ENCODE peak calls at places on chromosomes 13 and 19, in eight cellular contexts. One of them, this sample, is unnamed. For H3K4me1, the result is how much of the 10 kb centered on the place peaks cover.

GRCh38 chr19:7859766-7860165 is 14.4 kb downstream of the PRR36 start:
- DNase-seq in SJSA1: no peak
- DNase-seq in naive thymus-derived CD4-positive, alpha-beta T cell: no peak
- DNase-seq in pancreas: no peak
- DNase-seq in lower lobe of right lung: no peak
- DNase-seq in esophagus squamous epithelium: no peak
- DNase-seq in heart left ventricle: no peak
- DNase-seq in psoas muscle: no peak
- DNase-seq in this sample: no peak

GRCh38 chr13:85332595-85332994 is 466.6 kb downstream of the SLITRK6 start:
- DNase-seq in psoas muscle: no peak
- DNase-seq in lower lobe of right lung: no peak
- DNase-seq in SJSA1: no peak
- DNase-seq in pancreas: no peak
- DNase-seq in heart left ventricle: no peak
- DNase-seq in esophagus squamous epithelium: no peak
- DNase-seq in naive thymus-derived CD4-positive, alpha-beta T cell: no peak
- DNase-seq in this sample: no peak

GRCh38 chr19:16161848-16162247 is 11.5 kb downstream of the CIB3 start:
- DNase-seq in naive thymus-derived CD4-positive, alpha-beta T cell: no peak
- DNase-seq in SJSA1: no peak
- DNase-seq in pancreas: no peak
- DNase-seq in heart left ventricle: no peak
- DNase-seq in esophagus squamous epithelium: no peak
- DNase-seq in psoas muscle: no peak
- DNase-seq in lower lobe of right lung: no peak
- DNase-seq in this sample: no peak

GRCh38 chr19:51480590-51480989 is 2.3 kb downstream of the CEACAM18 start:
- DNase-seq in pancreas: no peak
- DNase-seq in lower lobe of right lung: no peak
- DNase-seq in psoas muscle: no peak
- DNase-seq in heart left ventricle: no peak
- DNase-seq in esophagus squamous epithelium: no peak
- DNase-seq in naive thymus-derived CD4-positive, alpha-beta T cell: no peak
- DNase-seq in SJSA1: no peak
- DNase-seq in this sample: no peak

GRCh38 chr13:38566526-38566925 is 120.4 kb upstream of the FREM2 start:
- DNase-seq in SJSA1: no peak
- DNase-seq in lower lobe of right lung: no peak
- DNase-seq in heart left ventricle: no peak
- DNase-seq in pancreas: no peak
- DNase-seq in psoas muscle: no peak
- DNase-seq in esophagus squamous epithelium: no peak
- DNase-seq in naive thymus-derived CD4-positive, alpha-beta T cell: no peak
- DNase-seq in this sample: no peak

GRCh38 chr19:1085676-1086442 is 9.3 kb downstream of the POLR2E start:
- DNase-seq in naive thymus-derived CD4-positive, alpha-beta T cell: no peak
- DNase-seq in psoas muscle: peak
- DNase-seq in esophagus squamous epithelium: no peak
- DNase-seq in pancreas: no peak
- DNase-seq in heart left ventricle: no peak
- DNase-seq in lower lobe of right lung: no peak
- DNase-seq in SJSA1: no peak
- DNase-seq in this sample: no peak

GRCh38 chr13:24161010-24161775 is 673 bp downstream of the SPATA13 start:
- DNase-seq in lower lobe of right lung: peak
- DNase-seq in pancreas: peak
- DNase-seq in SJSA1: no peak
- DNase-seq in psoas muscle: peak
- DNase-seq in heart left ventricle: no peak
- DNase-seq in esophagus squamous epithelium: no peak
- DNase-seq in naive thymus-derived CD4-positive, alpha-beta T cell: peak
- DNase-seq in this sample: peak

GRCh38 chr13:60273971-60274370 is 110.2 kb upstream of the DIAPH3 start:
- DNase-seq in pancreas: no peak
- DNase-seq in heart left ventricle: no peak
- DNase-seq in naive thymus-derived CD4-positive, alpha-beta T cell: no peak
- DNase-seq in esophagus squamous epithelium: no peak
- DNase-seq in SJSA1: no peak
- DNase-seq in lower lobe of right lung: no peak
- DNase-seq in psoas muscle: no peak
- DNase-seq in this sample: no peak

GRCh38 chr19:5949792-5950305 is 28.1 kb downstream of the RANBP3 start:
- DNase-seq in psoas muscle: no peak
- DNase-seq in lower lobe of right lung: peak
- DNase-seq in SJSA1: no peak
- DNase-seq in pancreas: no peak
- DNase-seq in heart left ventricle: peak
- DNase-seq in naive thymus-derived CD4-positive, alpha-beta T cell: peak
- DNase-seq in esophagus squamous epithelium: no peak
- DNase-seq in this sample: no peak

GRCh38 chr13:72952529-72953141 is 106.2 kb upstream of the KLF5 start:
- DNase-seq in esophagus squamous epithelium: no peak
- DNase-seq in SJSA1: no peak
- DNase-seq in heart left ventricle: no peak
- DNase-seq in psoas muscle: no peak
- DNase-seq in lower lobe of right lung: no peak
- DNase-seq in naive thymus-derived CD4-positive, alpha-beta T cell: no peak
- DNase-seq in pancreas: peak
- DNase-seq in this sample: no peak

GRCh38 chr13:98664047-98664446 is 87.1 kb upstream of the STK24 start:
- DNase-seq in pancreas: no peak
- DNase-seq in esophagus squamous epithelium: no peak
- DNase-seq in naive thymus-derived CD4-positive, alpha-beta T cell: no peak
- DNase-seq in SJSA1: peak
- DNase-seq in lower lobe of right lung: no peak
- DNase-seq in heart left ventricle: no peak
- DNase-seq in psoas muscle: no peak
- DNase-seq in this sample: no peak

GRCh38 chr19:57949702-57950101 is 2.2 kb upstream of the ZNF256 start:
- DNase-seq in pancreas: no peak
- DNase-seq in psoas muscle: no peak
- DNase-seq in lower lobe of right lung: no peak
- DNase-seq in esophagus squamous epithelium: no peak
- DNase-seq in heart left ventricle: no peak
- DNase-seq in naive thymus-derived CD4-positive, alpha-beta T cell: no peak
- DNase-seq in SJSA1: no peak
- DNase-seq in this sample: no peak

DNA sequence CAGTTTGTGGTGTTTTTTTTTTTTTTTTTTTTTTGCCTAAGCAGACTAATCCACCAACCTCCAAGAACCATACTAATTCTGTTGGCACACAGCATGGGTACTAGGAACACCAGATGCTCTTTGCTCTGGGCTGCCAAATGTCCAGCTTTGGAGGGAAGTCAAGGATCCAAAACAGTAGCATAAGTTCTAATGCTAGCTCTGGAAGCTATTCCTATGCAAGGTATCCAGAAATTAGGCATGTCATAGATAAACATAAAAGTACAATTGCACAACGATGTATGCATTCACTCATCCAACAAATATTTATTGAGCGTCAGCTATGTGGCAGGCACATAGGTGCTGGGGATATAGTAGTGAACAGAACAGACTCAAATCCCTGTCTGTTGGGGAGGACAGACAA is 64.4 kb upstream of the WDFY2 start:
- DNase-seq in esophagus squamous epithelium: no peak
- DNase-seq in pancreas: no peak
- DNase-seq in SJSA1: no peak
- DNase-seq in psoas muscle: no peak
- DNase-seq in lower lobe of right lung: no peak
- DNase-seq in naive thymus-derived CD4-positive, alpha-beta T cell: no peak
- DNase-seq in heart left ventricle: no peak
- DNase-seq in this sample: no peak
- H3K4me3 ChIP-seq in esophagus squamous epithelium: no peak
- H3K4me3 ChIP-seq in pancreas: no peak
- H3K4me3 ChIP-seq in SJSA1: no peak
- H3K4me3 ChIP-seq in psoas muscle: no peak
- H3K4me3 ChIP-seq in lower lobe of right lung: no peak
- H3K4me3 ChIP-seq in naive thymus-derived CD4-positive, alpha-beta T cell: no peak
- H3K4me3 ChIP-seq in heart left ventricle: no peak
- H3K4me3 ChIP-seq in this sample: no peak

GRCh38 chr19:44847144-44848035 is 1.3 kb downstream of the NECTIN2 start:
- DNase-seq in lower lobe of right lung: peak
- DNase-seq in heart left ventricle: peak
- DNase-seq in pancreas: peak
- DNase-seq in esophagus squamous epithelium: no peak
- DNase-seq in naive thymus-derived CD4-positive, alpha-beta T cell: no peak
- DNase-seq in psoas muscle: peak
- DNase-seq in SJSA1: peak
- DNase-seq in this sample: peak

GRCh38 chr19:44846455-44847143 is 502 bp downstream of the NECTIN2 start:
- DNase-seq in heart left ventricle: peak
- DNase-seq in pancreas: peak
- DNase-seq in naive thymus-derived CD4-positive, alpha-beta T cell: no peak
- DNase-seq in psoas muscle: peak
- DNase-seq in esophagus squamous epithelium: no peak
- DNase-seq in lower lobe of right lung: peak
- DNase-seq in SJSA1: peak
- DNase-seq in this sample: peak

GRCh38 chr19:44845612-44846454 is at the start of gene NECTIN2:
- DNase-seq in naive thymus-derived CD4-positive, alpha-beta T cell: peak
- DNase-seq in lower lobe of right lung: peak
- DNase-seq in SJSA1: peak
- DNase-seq in heart left ventricle: peak
- DNase-seq in esophagus squamous epithelium: peak
- DNase-seq in pancreas: peak
- DNase-seq in psoas muscle: peak
- DNase-seq in this sample: peak

GRCh38 chr19:44848805-44849457 is 2.8 kb downstream of the NECTIN2 start:
- DNase-seq in heart left ventricle: peak
- DNase-seq in esophagus squamous epithelium: no peak
- DNase-seq in naive thymus-derived CD4-positive, alpha-beta T cell: no peak
- DNase-seq in psoas muscle: no peak
- DNase-seq in pancreas: no peak
- DNase-seq in SJSA1: no peak
- DNase-seq in lower lobe of right lung: no peak
- DNase-seq in this sample: peak

DNA sequence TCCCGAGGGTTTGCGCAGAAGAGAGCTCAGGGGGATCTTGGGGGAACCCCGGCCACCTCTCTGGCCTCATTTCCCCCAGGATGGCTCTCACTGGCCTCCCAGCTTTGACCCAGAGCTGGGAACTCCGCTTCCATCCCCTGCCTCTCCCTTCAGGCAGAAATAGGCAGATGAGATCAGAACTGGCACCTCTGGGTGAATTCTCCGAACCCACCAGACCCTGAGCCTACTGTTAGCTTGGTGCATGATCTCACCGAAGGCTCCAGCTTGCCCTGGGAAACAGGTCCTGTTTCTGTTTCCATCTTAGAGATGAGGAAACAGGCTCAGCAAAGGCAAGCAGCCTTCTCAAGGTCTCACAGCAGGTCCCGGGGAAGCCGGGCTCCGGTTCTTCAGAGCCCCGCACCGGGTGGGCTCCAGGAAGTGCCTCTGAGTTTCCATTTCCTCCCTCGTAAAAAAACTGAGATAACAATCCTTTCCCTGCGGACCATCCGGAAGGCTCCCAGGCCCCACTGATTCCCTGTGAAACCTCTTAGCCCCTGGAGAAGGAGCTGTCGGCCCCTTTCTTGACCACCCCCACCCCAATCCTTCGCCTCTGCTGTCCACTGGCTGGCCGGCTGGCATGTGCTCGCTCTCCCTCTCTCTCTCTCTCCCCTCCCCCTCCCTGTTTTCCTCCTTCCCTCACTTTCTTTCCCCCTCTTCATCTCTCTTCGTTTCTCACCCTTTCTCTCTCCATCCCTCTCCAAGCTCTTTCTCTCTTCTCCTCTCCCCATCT is 2.1 kb downstream of the NECTIN2 start:
- DNase-seq in SJSA1: peak
- DNase-seq in lower lobe of right lung: peak
- DNase-seq in esophagus squamous epithelium: no peak
- DNase-seq in heart left ventricle: peak
- DNase-seq in psoas muscle: no peak
- DNase-seq in pancreas: no peak
- DNase-seq in naive thymus-derived CD4-positive, alpha-beta T cell: no peak
- DNase-seq in this sample: peak
- H3K4me1 ChIP-seq in SJSA1: under half
- H3K4me1 ChIP-seq in lower lobe of right lung: under half
- H3K4me1 ChIP-seq in esophagus squamous epithelium: half or more
- H3K4me1 ChIP-seq in heart left ventricle: under half
- H3K4me1 ChIP-seq in psoas muscle: under half
- H3K4me1 ChIP-seq in pancreas: under half
- H3K4me1 ChIP-seq in naive thymus-derived CD4-positive, alpha-beta T cell: under half
- H3K4me1 ChIP-seq in this sample: under half

GRCh38 chr13:109959903-109960302 is 173.5 kb upstream of the IRS2 start:
- DNase-seq in naive thymus-derived CD4-positive, alpha-beta T cell: no peak
- DNase-seq in esophagus squamous epithelium: no peak
- DNase-seq in pancreas: no peak
- DNase-seq in heart left ventricle: no peak
- DNase-seq in psoas muscle: no peak
- DNase-seq in SJSA1: no peak
- DNase-seq in lower lobe of right lung: no peak
- DNase-seq in this sample: no peak

GRCh38 chr13:109963384-109963783 is 177.0 kb upstream of the IRS2 start:
- DNase-seq in psoas muscle: no peak
- DNase-seq in lower lobe of right lung: no peak
- DNase-seq in pancreas: no peak
- DNase-seq in esophagus squamous epithelium: no peak
- DNase-seq in heart left ventricle: no peak
- DNase-seq in SJSA1: no peak
- DNase-seq in naive thymus-derived CD4-positive, alpha-beta T cell: no peak
- DNase-seq in this sample: no peak

GRCh38 chr13:109968876-109969577 is 182.6 kb upstream of the IRS2 start:
- DNase-seq in psoas muscle: peak
- DNase-seq in esophagus squamous epithelium: no peak
- DNase-seq in heart left ventricle: peak
- DNase-seq in SJSA1: peak
- DNase-seq in naive thymus-derived CD4-positive, alpha-beta T cell: no peak
- DNase-seq in pancreas: no peak
- DNase-seq in lower lobe of right lung: no peak
- DNase-seq in this sample: no peak

DNA sequence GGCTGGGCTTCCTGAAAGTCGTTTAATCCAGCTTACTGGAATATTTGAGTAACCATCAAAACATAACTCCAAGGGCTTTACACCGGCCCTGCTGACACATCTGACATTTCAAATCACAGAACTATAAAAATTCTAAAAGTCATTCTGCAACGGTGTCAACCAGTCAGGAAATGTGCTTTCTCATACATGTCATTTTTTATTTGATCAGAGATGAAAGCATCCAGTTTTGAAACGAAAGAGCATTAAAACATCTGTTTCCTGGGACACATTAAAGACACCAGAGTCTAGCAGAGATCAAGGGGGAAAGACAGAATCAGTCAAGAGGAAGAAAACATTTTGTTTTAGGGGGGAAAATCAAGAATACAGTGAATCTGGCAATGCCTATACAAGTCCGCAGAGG is 177.8 kb upstream of the IRS2 start:
- DNase-seq in esophagus squamous epithelium: no peak
- DNase-seq in naive thymus-derived CD4-positive, alpha-beta T cell: no peak
- DNase-seq in lower lobe of right lung: no peak
- DNase-seq in heart left ventricle: no peak
- DNase-seq in SJSA1: no peak
- DNase-seq in psoas muscle: no peak
- DNase-seq in pancreas: no peak
- DNase-seq in this sample: no peak
- H3K27ac ChIP-seq in esophagus squamous epithelium: no peak
- H3K27ac ChIP-seq in naive thymus-derived CD4-positive, alpha-beta T cell: no peak
- H3K27ac ChIP-seq in lower lobe of right lung: no peak
- H3K27ac ChIP-seq in heart left ventricle: no peak
- H3K27ac ChIP-seq in SJSA1: no peak
- H3K27ac ChIP-seq in psoas muscle: no peak
- H3K27ac ChIP-seq in pancreas: no peak
- H3K27ac ChIP-seq in this sample: no peak

GRCh38 chr13:106810069-106810468 is 242.1 kb upstream of the ARGLU1 start:
- DNase-seq in pancreas: no peak
- DNase-seq in esophagus squamous epithelium: no peak
- DNase-seq in naive thymus-derived CD4-positive, alpha-beta T cell: no peak
- DNase-seq in SJSA1: no peak
- DNase-seq in psoas muscle: no peak
- DNase-seq in lower lobe of right lung: no peak
- DNase-seq in heart left ventricle: no peak
- DNase-seq in this sample: no peak
- H3K4me3 ChIP-seq in pancreas: no peak
- H3K4me3 ChIP-seq in esophagus squamous epithelium: no peak
- H3K4me3 ChIP-seq in naive thymus-derived CD4-positive, alpha-beta T cell: no peak
- H3K4me3 ChIP-seq in SJSA1: no peak
- H3K4me3 ChIP-seq in psoas muscle: no peak
- H3K4me3 ChIP-seq in lower lobe of right lung: no peak
- H3K4me3 ChIP-seq in heart left ventricle: no peak
- H3K4me3 ChIP-seq in this sample: no peak

This sample was measured in aorta.